ENCODE peak calls at places on chromosomes 3 and 15, in four cellular contexts. R is HFFc6, T is fibroblast of lung, P is mucosa of descending colon. M is an unnamed sample.

GRCh38 chr3:133895208-133896001 is at the start of gene RAB6B:
- DNase-seq in P (no peak), R (no peak), T (peak), M (peak)

GRCh38 chr3:16828815-16829214 is 55.9 kb upstream of the PLCL2 start:
- DNase-seq in P (peak), R (peak), T (peak), M (peak)

GRCh38 chr15:62569460-62570404 is 404.6 kb upstream of the C2CD4B start:
- DNase-seq in T (peak), P (peak), R (peak), M (no peak)

GRCh38 chr3:107523361-107524213 is 825 bp downstream of the BBX start:
- DNase-seq in R (no peak), P (peak), T (peak), M (no peak)

GRCh38 chr3:21750831-21751391 is at the start of gene ZNF385D:
- DNase-seq in T (peak), R (peak), P (no peak), M (peak)

GRCh38 chr3:17551333-17551732 is 191.1 kb downstream of the TBC1D5 start:
- DNase-seq in P (no peak), T (no peak), R (no peak), M (no peak)

GRCh38 chr3:197186887-197187588 is 111.4 kb downstream of the DLG1 start:
- DNase-seq in R (peak), T (peak), P (peak), M (peak)

GRCh38 chr3:115187149-115187757 is 40.2 kb upstream of the ZBTB20 start:
- DNase-seq in R (no peak), P (peak), T (no peak), M (no peak)

GRCh38 chr15:98955980-98956723 is 51.4 kb downstream of the PGPEP1L start:
- DNase-seq in P (no peak), R (no peak), T (no peak), M (no peak)

GRCh38 chr15:50261979-50262378 is 3.5 kb downstream of the HDC start:
- DNase-seq in R (no peak), P (no peak), T (no peak), M (no peak)

GRCh38 chr3:195838714-195839113 is 27.0 kb upstream of the MUC4 start:
- DNase-seq in R (no peak), T (no peak), P (no peak), M (no peak)

GRCh38 chr3:50238549-50239026 is 2.6 kb downstream of the GNAI2 start:
- DNase-seq in R (no peak), P (peak), T (no peak), M (no peak)

GRCh38 chr15:66682246-66682645 is 19.8 kb upstream of the SMAD6 start:
- DNase-seq in R (no peak), T (no peak), P (no peak), M (no peak)

GRCh38 chr15:58627706-58628105 is 121.8 kb downstream of the ADAM10 start:
- DNase-seq in T (no peak), R (no peak), P (no peak), M (no peak)

GRCh38 chr3:105613120-105613519 is 246.4 kb downstream of the ALCAM start:
- DNase-seq in P (no peak), T (no peak), R (no peak), M (no peak)

GRCh38 chr3:94082412-94082937 is 19.6 kb downstream of the NSUN3 start:
- DNase-seq in T (no peak), P (no peak), R (no peak), M (no peak)

GRCh38 chr3:47581835-47582234 is 3.2 kb upstream of the CSPG5 start:
- DNase-seq in P (no peak), R (no peak), T (no peak), M (no peak)

GRCh38 chr3:150090877-150091276 is 120.2 kb upstream of the PFN2 start:
- DNase-seq in T (no peak), R (peak), P (no peak), M (no peak)

M was measured in NCI-H460.